ENCODE peak calls at places on chromosome 17, in five cellular contexts. T is tibial artery, Z is AG04450, O is body of pancreas, B is H9. H is an unnamed sample.

GRCh38 chr17:82391496-82392066 is 20.0 kb downstream of the UTS2R start:
- DNase-seq in T (no peak), Z (no peak), O (no peak), B (no peak), H (no peak)

GRCh38 chr17:40646791-40647548 is 648 bp downstream of the SMARCE1 start:
- DNase-seq in T (no peak), Z (no peak), O (peak), B (no peak), H (peak)

GRCh38 chr17:70329751-70330150 is 160.4 kb downstream of the KCNJ2 start:
- DNase-seq in T (no peak), Z (no peak), O (no peak), B (no peak), H (no peak)

GRCh38 chr17:34840758-34841157 is 120.5 kb downstream of the CCT6B start:
- DNase-seq in T (no peak), Z (no peak), O (no peak), B (no peak), H (no peak)

GRCh38 chr17:57527437-57528083 is 217.5 kb downstream of the CCDC182 start:
- DNase-seq in T (no peak), Z (no peak), O (no peak), B (no peak), H (no peak)

GRCh38 chr17:9444687-9445086 is 130.9 kb downstream of the STX8 start:
- DNase-seq in T (no peak), Z (no peak), O (no peak), B (no peak), H (no peak)

GRCh38 chr17:34997355-34997862 is 17.1 kb downstream of the LIG3 start:
- DNase-seq in T (peak), Z (peak), O (peak), B (no peak), H (no peak)

GRCh38 chr17:1110844-1111598 is 68.8 kb downstream of the ABR start:
- DNase-seq in T (peak), Z (peak), O (peak), B (peak), H (peak)

GRCh38 chr17:73029941-73030340 is 62.5 kb downstream of the SLC39A11 start:
- DNase-seq in T (no peak), Z (no peak), O (peak), B (no peak), H (no peak)

GRCh38 chr17:8337802-8338744 is 1.6 kb upstream of the ODF4 start:
- DNase-seq in T (no peak), Z (no peak), O (no peak), B (no peak), H (no peak)

GRCh38 chr17:66533572-66533971 is 231.2 kb downstream of the PRKCA start:
- DNase-seq in T (no peak), Z (peak), O (no peak), B (peak), H (no peak)

GRCh38 chr17:31390748-31391495 is 553 bp upstream of the RAB11FIP4 start:
- DNase-seq in T (no peak), Z (no peak), O (peak), B (peak), H (no peak)

GRCh38 chr17:192666-193425 is 11.4 kb upstream of the DOC2B start:
- DNase-seq in T (no peak), Z (no peak), O (no peak), B (no peak), H (no peak)

GRCh38 chr17:7001562-7001961 is 5.7 kb downstream of the ALOX12 start:
- DNase-seq in T (no peak), Z (no peak), O (no peak), B (peak), H (no peak)

GRCh38 chr17:62869885-62870580 is 61.9 kb upstream of the MARCHF10 start:
- DNase-seq in T (no peak), Z (no peak), O (no peak), B (peak), H (no peak)

GRCh38 chr17:67461228-67461780 is 84.2 kb downstream of the PITPNC1 start:
- DNase-seq in T (no peak), Z (no peak), O (no peak), B (peak), H (no peak)

GRCh38 chr17:30415491-30415890 is 36.8 kb downstream of the CPD start:
- DNase-seq in T (no peak), Z (no peak), O (no peak), B (no peak), H (no peak)

GRCh38 chr17:82297804-82298537 is 19.4 kb downstream of the CD7 start:
- DNase-seq in T (peak), Z (peak), O (peak), B (no peak), H (peak)

GRCh38 chr17:67289174-67289876 is 44.3 kb upstream of the HELZ start:
- DNase-seq in T (peak), Z (peak), O (peak), B (peak), H (no peak)

GRCh38 chr17:41326173-41327145 is 10.9 kb upstream of the KRTAP17-1 start:
- DNase-seq in T (no peak), Z (no peak), O (no peak), B (no peak), H (no peak)

GRCh38 chr17:27207073-27207511 is 86.8 kb upstream of the WSB1 start:
- DNase-seq in T (no peak), Z (peak), O (no peak), B (no peak), H (no peak)

GRCh38 chr17:1797323-1797722 is 32.4 kb downstream of the SMYD4 start:
- DNase-seq in T (no peak), Z (no peak), O (no peak), B (no peak), H (no peak)

GRCh38 chr17:75535119-75535537 is 9.6 kb downstream of the LLGL2 start:
- DNase-seq in T (no peak), Z (no peak), O (no peak), B (no peak), H (no peak)

GRCh38 chr17:9557846-9558245 is 17.8 kb downstream of the STX8 start:
- DNase-seq in T (no peak), Z (no peak), O (no peak), B (no peak), H (no peak)

GRCh38 chr17:42340691-42341127 is 47.5 kb downstream of the STAT3 start:
- DNase-seq in T (no peak), Z (no peak), O (no peak), B (no peak), H (no peak)

GRCh38 chr17:7997186-7997585 is 5.2 kb upstream of the GUCY2D start:
- DNase-seq in T (no peak), Z (no peak), O (peak), B (peak), H (no peak)

GRCh38 chr17:48601528-48602430 is 3.0 kb downstream of the HOXB6 start:
- DNase-seq in T (no peak), Z (no peak), O (no peak), B (no peak), H (no peak)

GRCh38 chr17:48598727-48599126 is 5.1 kb upstream of the HOXB5 start:
- DNase-seq in T (no peak), Z (no peak), O (no peak), B (no peak), H (no peak)

GRCh38 chr17:48599373-48599772 is 5.4 kb downstream of the HOXB6 start:
- DNase-seq in T (no peak), Z (no peak), O (no peak), B (no peak), H (no peak)

GRCh38 chr17:48601184-48601527 is 3.6 kb downstream of the HOXB6 start:
- DNase-seq in T (no peak), Z (no peak), O (no peak), B (no peak), H (no peak)

DNA sequence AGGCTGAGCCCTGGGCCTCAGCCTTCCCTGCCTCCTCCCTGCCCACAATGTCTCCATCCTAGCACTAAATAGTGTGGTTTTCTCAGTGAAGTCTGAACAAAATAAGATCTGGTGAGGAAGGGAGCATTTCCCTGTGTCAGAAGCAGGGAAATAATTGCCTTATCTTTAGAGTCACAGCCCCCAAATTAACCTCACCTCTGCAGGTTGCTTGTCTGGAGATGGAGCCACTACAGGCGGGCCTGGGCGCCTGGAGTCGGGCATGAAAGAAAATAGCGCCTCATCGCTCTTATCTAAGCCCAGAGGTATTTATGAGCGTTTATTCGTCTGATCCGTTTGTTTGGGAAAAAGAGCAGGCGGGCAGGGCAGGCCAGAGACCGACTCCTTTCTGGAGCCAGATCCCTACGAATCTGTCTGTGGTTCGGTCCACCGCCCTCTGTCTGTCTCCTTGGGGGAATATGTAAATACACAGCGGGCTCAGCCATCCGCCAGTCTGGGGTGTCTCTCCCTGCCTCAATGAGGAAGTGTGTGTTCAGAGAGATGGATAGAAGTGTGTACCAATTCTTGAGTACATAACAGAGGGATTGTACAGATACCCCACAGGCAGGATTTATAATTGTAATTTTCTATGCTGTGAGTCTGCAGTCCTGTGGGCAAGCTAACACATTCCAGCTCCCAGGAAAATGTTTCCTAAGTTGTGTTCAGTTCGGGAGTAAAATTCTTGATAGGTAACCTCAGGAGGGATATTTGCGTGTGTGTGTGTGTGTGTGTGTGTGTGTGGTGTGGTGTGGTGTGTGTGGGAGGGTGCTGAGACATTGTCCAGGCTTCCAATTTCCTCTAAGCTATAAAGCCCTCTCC is 4.3 kb downstream of the HOXB6 start:
- DNase-seq in T (no peak), Z (no peak), O (no peak), B (no peak), H (no peak)
- H3K27ac ChIP-seq in T (no peak), Z (no peak), O (no peak), B (no peak), H (no peak)

DNA sequence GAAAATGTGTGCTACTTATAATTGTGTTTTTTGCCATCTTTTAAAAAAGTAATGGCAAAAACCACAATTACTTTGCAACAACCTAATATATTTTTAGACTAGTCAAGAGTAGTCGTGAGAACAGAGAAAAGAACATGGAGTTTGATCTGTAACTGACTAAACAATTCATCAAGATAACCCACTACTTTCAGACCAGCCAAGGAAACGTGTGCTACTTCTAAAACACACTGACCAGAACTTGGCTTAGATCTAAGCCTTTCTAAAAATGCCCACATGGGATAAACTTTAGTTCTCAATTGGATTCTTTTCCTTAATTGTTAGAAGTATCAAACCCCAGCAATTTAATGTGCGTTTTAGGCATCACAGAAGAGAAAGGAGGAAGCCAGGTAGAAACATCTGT is 594 bp downstream of the PECAM1 start:
- DNase-seq in T (no peak), Z (no peak), O (no peak), B (no peak), H (no peak)
- H3K27ac ChIP-seq in T (no peak), Z (no peak), O (peak), B (no peak), H (peak)

GRCh38 chr17:78717431-78717980 is 64.6 kb downstream of the CYTH1 start:
- DNase-seq in T (no peak), Z (no peak), O (peak), B (no peak), H (no peak)

GRCh38 chr17:78716814-78717393 is 65.2 kb downstream of the CYTH1 start:
- DNase-seq in T (peak), Z (no peak), O (peak), B (no peak), H (peak)

GRCh38 chr17:78718575-78719209 is 63.4 kb downstream of the CYTH1 start:
- DNase-seq in T (no peak), Z (no peak), O (no peak), B (no peak), H (no peak)

GRCh38 chr17:78722101-78722761 is 59.8 kb downstream of the CYTH1 start:
- DNase-seq in T (peak), Z (no peak), O (no peak), B (no peak), H (no peak)

GRCh38 chr17:78719630-78720298 is 62.3 kb downstream of the CYTH1 start:
- DNase-seq in T (no peak), Z (no peak), O (no peak), B (no peak), H (no peak)
- H3K27ac ChIP-seq in T (no peak), Z (no peak), O (no peak), B (no peak), H (no peak)

GRCh38 chr17:39400547-39401411 is 647 bp downstream of the FBXL20 start:
- DNase-seq in T (peak), Z (no peak), O (no peak), B (no peak), H (peak)
- H3K27ac ChIP-seq in T (peak), Z (peak), O (peak), B (no peak), H (peak)

GRCh38 chr17:80145076-80146075 is 1.6 kb downstream of the EIF4A3 start:
- DNase-seq in T (no peak), Z (no peak), O (no peak), B (no peak), H (no peak)
- H3K27ac ChIP-seq in T (peak), Z (no peak), O (peak), B (no peak), H (no peak)

GRCh38 chr17:17698371-17698770 is 17.1 kb downstream of the RAI1 start:
- DNase-seq in T (no peak), Z (no peak), O (no peak), B (peak), H (peak)

GRCh38 chr17:17694229-17695081 is 13.2 kb downstream of the RAI1 start:
- DNase-seq in T (peak), Z (no peak), O (peak), B (peak), H (peak)

GRCh38 chr17:17696075-17696474 is 14.8 kb downstream of the RAI1 start:
- DNase-seq in T (no peak), Z (no peak), O (no peak), B (no peak), H (peak)

GRCh38 chr17:17698869-17699351 is 17.7 kb downstream of the RAI1 start:
- DNase-seq in T (no peak), Z (no peak), O (no peak), B (peak), H (no peak)

GRCh38 chr17:17696871-17697633 is 15.8 kb downstream of the RAI1 start:
- DNase-seq in T (no peak), Z (no peak), O (peak), B (no peak), H (peak)
- H3K27ac ChIP-seq in T (peak), Z (no peak), O (peak), B (no peak), H (no peak)

GRCh38 chr17:50130778-50131317 is 888 bp upstream of the SAMD14 start:
- DNase-seq in T (no peak), Z (no peak), O (no peak), B (peak), H (no peak)
- H3K27ac ChIP-seq in T (no peak), Z (no peak), O (no peak), B (no peak), H (no peak)

GRCh38 chr17:77490361-77491183 is 349.8 kb downstream of the SEC14L1 start:
- DNase-seq in T (no peak), Z (no peak), O (no peak), B (no peak), H (peak)
- H3K27ac ChIP-seq in T (no peak), Z (no peak), O (no peak), B (no peak), H (no peak)

GRCh38 chr17:32746698-32747097 is 130.2 kb downstream of the MYO1D start:
- DNase-seq in T (no peak), Z (no peak), O (no peak), B (no peak), H (no peak)

GRCh38 chr17:32742686-32743538 is 134.0 kb downstream of the MYO1D start:
- DNase-seq in T (no peak), Z (no peak), O (no peak), B (no peak), H (no peak)

GRCh38 chr17:32746280-32746679 is 130.6 kb downstream of the MYO1D start:
- DNase-seq in T (no peak), Z (no peak), O (no peak), B (no peak), H (no peak)

GRCh38 chr17:32752934-32753333 is 124.0 kb downstream of the MYO1D start:
- DNase-seq in T (no peak), Z (no peak), O (no peak), B (no peak), H (no peak)

GRCh38 chr17:32747856-32748255 is 129.1 kb downstream of the MYO1D start:
- DNase-seq in T (no peak), Z (no peak), O (no peak), B (no peak), H (no peak)
- H3K27ac ChIP-seq in T (no peak), Z (no peak), O (no peak), B (no peak), H (no peak)

H was measured in left lung.